ENCODE peak calls at places on chromosomes 1 and 21, in five cellular contexts. One of them, this sample, is unnamed.

GRCh38 chr1:54463259-54464030 is 57.3 kb upstream of the SSBP3 start:
- DNase-seq in neural progenitor cell: peak
- DNase-seq in stimulated activated CD4-positive, alpha-beta T cell treated with anti-CD3 and anti-CD28 coated beads, Interleukin-12 subunit alpha, Interleukin-12 subunit beta, amount 100 ng/mL, for 4 hours: no peak
- DNase-seq in naive thymus-derived CD4-positive, alpha-beta T cell: no peak
- DNase-seq in progenitor cell of endocrine pancreas: no peak
- DNase-seq in this sample: no peak

GRCh38 chr1:62509028-62509427 is 72.2 kb downstream of the USP1 start:
- DNase-seq in neural progenitor cell: no peak
- DNase-seq in stimulated activated CD4-positive, alpha-beta T cell treated with anti-CD3 and anti-CD28 coated beads, Interleukin-12 subunit alpha, Interleukin-12 subunit beta, amount 100 ng/mL, for 4 hours: no peak
- DNase-seq in naive thymus-derived CD4-positive, alpha-beta T cell: no peak
- DNase-seq in progenitor cell of endocrine pancreas: no peak
- DNase-seq in this sample: no peak

GRCh38 chr1:66337249-66337648 is 196.7 kb upstream of the SGIP1 start:
- DNase-seq in neural progenitor cell: no peak
- DNase-seq in stimulated activated CD4-positive, alpha-beta T cell treated with anti-CD3 and anti-CD28 coated beads, Interleukin-12 subunit alpha, Interleukin-12 subunit beta, amount 100 ng/mL, for 4 hours: no peak
- DNase-seq in naive thymus-derived CD4-positive, alpha-beta T cell: no peak
- DNase-seq in progenitor cell of endocrine pancreas: no peak
- DNase-seq in this sample: no peak

GRCh38 chr1:47650205-47650604 is 212.4 kb downstream of the FOXD2 start:
- DNase-seq in neural progenitor cell: no peak
- DNase-seq in stimulated activated CD4-positive, alpha-beta T cell treated with anti-CD3 and anti-CD28 coated beads, Interleukin-12 subunit alpha, Interleukin-12 subunit beta, amount 100 ng/mL, for 4 hours: no peak
- DNase-seq in naive thymus-derived CD4-positive, alpha-beta T cell: no peak
- DNase-seq in progenitor cell of endocrine pancreas: no peak
- DNase-seq in this sample: no peak

GRCh38 chr1:35577071-35577998 is 4.2 kb downstream of the TFAP2E start:
- DNase-seq in neural progenitor cell: peak
- DNase-seq in stimulated activated CD4-positive, alpha-beta T cell treated with anti-CD3 and anti-CD28 coated beads, Interleukin-12 subunit alpha, Interleukin-12 subunit beta, amount 100 ng/mL, for 4 hours: peak
- DNase-seq in naive thymus-derived CD4-positive, alpha-beta T cell: peak
- DNase-seq in progenitor cell of endocrine pancreas: no peak
- DNase-seq in this sample: no peak

GRCh38 chr1:245153645-245154428 is 948 bp upstream of the KIF26B start:
- DNase-seq in neural progenitor cell: peak
- DNase-seq in stimulated activated CD4-positive, alpha-beta T cell treated with anti-CD3 and anti-CD28 coated beads, Interleukin-12 subunit alpha, Interleukin-12 subunit beta, amount 100 ng/mL, for 4 hours: peak
- DNase-seq in naive thymus-derived CD4-positive, alpha-beta T cell: peak
- DNase-seq in progenitor cell of endocrine pancreas: peak
- DNase-seq in this sample: no peak

GRCh38 chr21:33886316-33886715 is 29.3 kb downstream of the ATP5PO start:
- DNase-seq in neural progenitor cell: no peak
- DNase-seq in stimulated activated CD4-positive, alpha-beta T cell treated with anti-CD3 and anti-CD28 coated beads, Interleukin-12 subunit alpha, Interleukin-12 subunit beta, amount 100 ng/mL, for 4 hours: no peak
- DNase-seq in naive thymus-derived CD4-positive, alpha-beta T cell: no peak
- DNase-seq in progenitor cell of endocrine pancreas: no peak
- DNase-seq in this sample: no peak

GRCh38 chr1:17829579-17829978 is 74.4 kb downstream of the ACTL8 start:
- DNase-seq in neural progenitor cell: no peak
- DNase-seq in stimulated activated CD4-positive, alpha-beta T cell treated with anti-CD3 and anti-CD28 coated beads, Interleukin-12 subunit alpha, Interleukin-12 subunit beta, amount 100 ng/mL, for 4 hours: no peak
- DNase-seq in naive thymus-derived CD4-positive, alpha-beta T cell: no peak
- DNase-seq in progenitor cell of endocrine pancreas: no peak
- DNase-seq in this sample: no peak

GRCh38 chr1:214314178-214314843 is 33.4 kb downstream of the SMYD2 start:
- DNase-seq in neural progenitor cell: no peak
- DNase-seq in stimulated activated CD4-positive, alpha-beta T cell treated with anti-CD3 and anti-CD28 coated beads, Interleukin-12 subunit alpha, Interleukin-12 subunit beta, amount 100 ng/mL, for 4 hours: no peak
- DNase-seq in naive thymus-derived CD4-positive, alpha-beta T cell: no peak
- DNase-seq in progenitor cell of endocrine pancreas: no peak
- DNase-seq in this sample: no peak

GRCh38 chr1:25527226-25527846 is 16.1 kb upstream of the LDLRAP1 start:
- DNase-seq in neural progenitor cell: no peak
- DNase-seq in stimulated activated CD4-positive, alpha-beta T cell treated with anti-CD3 and anti-CD28 coated beads, Interleukin-12 subunit alpha, Interleukin-12 subunit beta, amount 100 ng/mL, for 4 hours: no peak
- DNase-seq in naive thymus-derived CD4-positive, alpha-beta T cell: no peak
- DNase-seq in progenitor cell of endocrine pancreas: no peak
- DNase-seq in this sample: no peak

GRCh38 chr1:204716687-204717086 is 31.1 kb upstream of the LRRN2 start:
- DNase-seq in neural progenitor cell: no peak
- DNase-seq in stimulated activated CD4-positive, alpha-beta T cell treated with anti-CD3 and anti-CD28 coated beads, Interleukin-12 subunit alpha, Interleukin-12 subunit beta, amount 100 ng/mL, for 4 hours: no peak
- DNase-seq in naive thymus-derived CD4-positive, alpha-beta T cell: no peak
- DNase-seq in progenitor cell of endocrine pancreas: no peak
- DNase-seq in this sample: no peak

GRCh38 chr1:229019647-229020281 is 251.1 kb upstream of the RAB4A start:
- DNase-seq in neural progenitor cell: no peak
- DNase-seq in stimulated activated CD4-positive, alpha-beta T cell treated with anti-CD3 and anti-CD28 coated beads, Interleukin-12 subunit alpha, Interleukin-12 subunit beta, amount 100 ng/mL, for 4 hours: no peak
- DNase-seq in naive thymus-derived CD4-positive, alpha-beta T cell: no peak
- DNase-seq in progenitor cell of endocrine pancreas: no peak
- DNase-seq in this sample: no peak

GRCh38 chr1:235018161-235018560 is 110.5 kb downstream of the TOMM20 start:
- DNase-seq in neural progenitor cell: no peak
- DNase-seq in stimulated activated CD4-positive, alpha-beta T cell treated with anti-CD3 and anti-CD28 coated beads, Interleukin-12 subunit alpha, Interleukin-12 subunit beta, amount 100 ng/mL, for 4 hours: no peak
- DNase-seq in naive thymus-derived CD4-positive, alpha-beta T cell: no peak
- DNase-seq in progenitor cell of endocrine pancreas: no peak
- DNase-seq in this sample: no peak

GRCh38 chr1:59079434-59080135 is 217.3 kb upstream of the FGGY start:
- DNase-seq in neural progenitor cell: no peak
- DNase-seq in stimulated activated CD4-positive, alpha-beta T cell treated with anti-CD3 and anti-CD28 coated beads, Interleukin-12 subunit alpha, Interleukin-12 subunit beta, amount 100 ng/mL, for 4 hours: no peak
- DNase-seq in naive thymus-derived CD4-positive, alpha-beta T cell: no peak
- DNase-seq in progenitor cell of endocrine pancreas: no peak
- DNase-seq in this sample: no peak

GRCh38 chr1:114209971-114210370 is 56.3 kb upstream of the SYT6 start:
- DNase-seq in neural progenitor cell: no peak
- DNase-seq in stimulated activated CD4-positive, alpha-beta T cell treated with anti-CD3 and anti-CD28 coated beads, Interleukin-12 subunit alpha, Interleukin-12 subunit beta, amount 100 ng/mL, for 4 hours: no peak
- DNase-seq in naive thymus-derived CD4-positive, alpha-beta T cell: no peak
- DNase-seq in progenitor cell of endocrine pancreas: no peak
- DNase-seq in this sample: no peak

GRCh38 chr1:210081494-210081893 is 143.5 kb downstream of the SYT14 start:
- DNase-seq in neural progenitor cell: no peak
- DNase-seq in stimulated activated CD4-positive, alpha-beta T cell treated with anti-CD3 and anti-CD28 coated beads, Interleukin-12 subunit alpha, Interleukin-12 subunit beta, amount 100 ng/mL, for 4 hours: no peak
- DNase-seq in naive thymus-derived CD4-positive, alpha-beta T cell: no peak
- DNase-seq in progenitor cell of endocrine pancreas: no peak
- DNase-seq in this sample: no peak

GRCh38 chr1:180927841-180928240 is 15.1 kb downstream of the KIAA1614 start:
- DNase-seq in neural progenitor cell: no peak
- DNase-seq in stimulated activated CD4-positive, alpha-beta T cell treated with anti-CD3 and anti-CD28 coated beads, Interleukin-12 subunit alpha, Interleukin-12 subunit beta, amount 100 ng/mL, for 4 hours: no peak
- DNase-seq in naive thymus-derived CD4-positive, alpha-beta T cell: no peak
- DNase-seq in progenitor cell of endocrine pancreas: no peak
- DNase-seq in this sample: peak

GRCh38 chr1:183243190-183244065 is 57.4 kb downstream of the LAMC2 start:
- DNase-seq in neural progenitor cell: no peak
- DNase-seq in stimulated activated CD4-positive, alpha-beta T cell treated with anti-CD3 and anti-CD28 coated beads, Interleukin-12 subunit alpha, Interleukin-12 subunit beta, amount 100 ng/mL, for 4 hours: no peak
- DNase-seq in naive thymus-derived CD4-positive, alpha-beta T cell: no peak
- DNase-seq in progenitor cell of endocrine pancreas: no peak
- DNase-seq in this sample: no peak

GRCh38 chr21:18245493-18245967 is 897 bp downstream of the CHODL start:
- DNase-seq in neural progenitor cell: peak
- DNase-seq in stimulated activated CD4-positive, alpha-beta T cell treated with anti-CD3 and anti-CD28 coated beads, Interleukin-12 subunit alpha, Interleukin-12 subunit beta, amount 100 ng/mL, for 4 hours: no peak
- DNase-seq in naive thymus-derived CD4-positive, alpha-beta T cell: no peak
- DNase-seq in progenitor cell of endocrine pancreas: peak
- DNase-seq in this sample: no peak

GRCh38 chr1:166977951-166978350 is 2.6 kb upstream of the ILDR2 start:
- DNase-seq in neural progenitor cell: no peak
- DNase-seq in stimulated activated CD4-positive, alpha-beta T cell treated with anti-CD3 and anti-CD28 coated beads, Interleukin-12 subunit alpha, Interleukin-12 subunit beta, amount 100 ng/mL, for 4 hours: no peak
- DNase-seq in naive thymus-derived CD4-positive, alpha-beta T cell: no peak
- DNase-seq in progenitor cell of endocrine pancreas: no peak
- DNase-seq in this sample: no peak

GRCh38 chr1:31095298-31095981 is 29.9 kb upstream of the PUM1 start:
- DNase-seq in neural progenitor cell: no peak
- DNase-seq in stimulated activated CD4-positive, alpha-beta T cell treated with anti-CD3 and anti-CD28 coated beads, Interleukin-12 subunit alpha, Interleukin-12 subunit beta, amount 100 ng/mL, for 4 hours: no peak
- DNase-seq in naive thymus-derived CD4-positive, alpha-beta T cell: no peak
- DNase-seq in progenitor cell of endocrine pancreas: no peak
- DNase-seq in this sample: no peak

GRCh38 chr1:81597720-81598426 is 202.9 kb upstream of the ADGRL2 start:
- DNase-seq in neural progenitor cell: no peak
- DNase-seq in stimulated activated CD4-positive, alpha-beta T cell treated with anti-CD3 and anti-CD28 coated beads, Interleukin-12 subunit alpha, Interleukin-12 subunit beta, amount 100 ng/mL, for 4 hours: no peak
- DNase-seq in naive thymus-derived CD4-positive, alpha-beta T cell: no peak
- DNase-seq in progenitor cell of endocrine pancreas: no peak
- DNase-seq in this sample: no peak

GRCh38 chr1:209768354-209768774 is 12.5 kb downstream of the TRAF3IP3 start:
- DNase-seq in neural progenitor cell: no peak
- DNase-seq in stimulated activated CD4-positive, alpha-beta T cell treated with anti-CD3 and anti-CD28 coated beads, Interleukin-12 subunit alpha, Interleukin-12 subunit beta, amount 100 ng/mL, for 4 hours: peak
- DNase-seq in naive thymus-derived CD4-positive, alpha-beta T cell: peak
- DNase-seq in progenitor cell of endocrine pancreas: no peak
- DNase-seq in this sample: no peak

GRCh38 chr1:23524716-23525401 is 6.2 kb downstream of the E2F2 start:
- DNase-seq in neural progenitor cell: peak
- DNase-seq in stimulated activated CD4-positive, alpha-beta T cell treated with anti-CD3 and anti-CD28 coated beads, Interleukin-12 subunit alpha, Interleukin-12 subunit beta, amount 100 ng/mL, for 4 hours: no peak
- DNase-seq in naive thymus-derived CD4-positive, alpha-beta T cell: peak
- DNase-seq in progenitor cell of endocrine pancreas: no peak
- DNase-seq in this sample: no peak

GRCh38 chr1:175900171-175900570 is 156.8 kb upstream of the TNR start:
- DNase-seq in neural progenitor cell: no peak
- DNase-seq in stimulated activated CD4-positive, alpha-beta T cell treated with anti-CD3 and anti-CD28 coated beads, Interleukin-12 subunit alpha, Interleukin-12 subunit beta, amount 100 ng/mL, for 4 hours: no peak
- DNase-seq in naive thymus-derived CD4-positive, alpha-beta T cell: no peak
- DNase-seq in progenitor cell of endocrine pancreas: no peak
- DNase-seq in this sample: no peak

GRCh38 chr1:232893481-232894313 is 56.7 kb upstream of the NTPCR start:
- DNase-seq in neural progenitor cell: no peak
- DNase-seq in stimulated activated CD4-positive, alpha-beta T cell treated with anti-CD3 and anti-CD28 coated beads, Interleukin-12 subunit alpha, Interleukin-12 subunit beta, amount 100 ng/mL, for 4 hours: no peak
- DNase-seq in naive thymus-derived CD4-positive, alpha-beta T cell: no peak
- DNase-seq in progenitor cell of endocrine pancreas: no peak
- DNase-seq in this sample: no peak

GRCh38 chr1:208654241-208654640 is 410.1 kb upstream of the PLXNA2 start:
- DNase-seq in neural progenitor cell: peak
- DNase-seq in stimulated activated CD4-positive, alpha-beta T cell treated with anti-CD3 and anti-CD28 coated beads, Interleukin-12 subunit alpha, Interleukin-12 subunit beta, amount 100 ng/mL, for 4 hours: no peak
- DNase-seq in naive thymus-derived CD4-positive, alpha-beta T cell: no peak
- DNase-seq in progenitor cell of endocrine pancreas: no peak
- DNase-seq in this sample: no peak